ENCODE peak calls at places on chromosomes 7 and 10, in nine cellular contexts. B, H, Z, S, G, E, X, R and A are unnamed samples.

GRCh38 chr7:1588978-1589377 is 19.1 kb upstream of the PSMG3 start:
- DNase-seq in B (no peak), H (no peak), Z (no peak), S (no peak), G (no peak), E (no peak), X (no peak), R (no peak), A (no peak)

GRCh38 chr7:49264530-49264929 is 340.2 kb downstream of the CDC14C start:
- DNase-seq in B (no peak), H (no peak), Z (no peak), S (no peak), G (no peak), E (no peak), X (no peak), R (no peak), A (no peak)

GRCh38 chr7:96910484-96910883 is 94.9 kb upstream of the DLX6 start:
- DNase-seq in B (no peak), H (no peak), Z (no peak), S (no peak), G (no peak), E (no peak), X (peak), R (no peak), A (no peak)

GRCh38 chr10:113129117-113129516 is 179.1 kb downstream of the TCF7L2 start:
- DNase-seq in B (no peak), H (no peak), Z (no peak), S (no peak), G (no peak), E (no peak), X (no peak), R (no peak), A (no peak)

GRCh38 chr10:112792487-112793196 is 157.4 kb upstream of the TCF7L2 start:
- DNase-seq in B (peak), H (peak), Z (no peak), S (no peak), G (no peak), E (no peak), X (no peak), R (no peak), A (no peak)

GRCh38 chr7:28112056-28112455 is 68.5 kb downstream of the JAZF1 start:
- DNase-seq in B (no peak), H (no peak), Z (no peak), S (no peak), G (no peak), E (no peak), X (no peak), R (no peak), A (no peak)

GRCh38 chr7:30147785-30148184 is 13.0 kb downstream of the MTURN start:
- DNase-seq in B (no peak), H (no peak), Z (no peak), S (no peak), G (no peak), E (no peak), X (no peak), R (no peak), A (peak)

GRCh38 chr7:112869111-112869774 is 79.0 kb upstream of the TMEM168 start:
- DNase-seq in B (no peak), H (no peak), Z (peak), S (no peak), G (no peak), E (peak), X (peak), R (peak), A (peak)

GRCh38 chr7:157873181-157873580 is 536.4 kb downstream of the DNAJB6 start:
- DNase-seq in B (no peak), H (no peak), Z (no peak), S (no peak), G (no peak), E (no peak), X (no peak), R (no peak), A (no peak)

GRCh38 chr10:100100651-100101525 is 19.2 kb upstream of the CPN1 start:
- DNase-seq in B (no peak), H (no peak), Z (peak), S (no peak), G (no peak), E (peak), X (peak), R (no peak), A (no peak)

GRCh38 chr10:126480648-126481047 is 92.4 kb upstream of the ADAM12 start:
- DNase-seq in B (no peak), H (no peak), Z (no peak), S (no peak), G (no peak), E (no peak), X (no peak), R (no peak), A (no peak)

GRCh38 chr10:34434119-34434594 is 380.9 kb downstream of the PARD3 start:
- DNase-seq in B (no peak), H (no peak), Z (no peak), S (no peak), G (no peak), E (peak), X (peak), R (no peak), A (no peak)

GRCh38 chr10:114576716-114577115 is 81.4 kb downstream of the ABLIM1 start:
- DNase-seq in B (no peak), H (no peak), Z (no peak), S (no peak), G (no peak), E (no peak), X (no peak), R (no peak), A (no peak)

GRCh38 chr10:2982146-2982545 is 85.2 kb upstream of the PFKP start:
- DNase-seq in B (no peak), H (no peak), Z (no peak), S (no peak), G (no peak), E (no peak), X (no peak), R (no peak), A (no peak)

GRCh38 chr10:75403144-75404022 is 1.8 kb upstream of the ZNF503 start:
- DNase-seq in B (peak), H (peak), Z (no peak), S (peak), G (peak), E (peak), X (peak), R (peak), A (no peak)

GRCh38 chr7:8232999-8233847 is 28.7 kb downstream of the ICA1 start:
- DNase-seq in B (no peak), H (no peak), Z (no peak), S (no peak), G (no peak), E (no peak), X (no peak), R (no peak), A (peak)

DNA sequence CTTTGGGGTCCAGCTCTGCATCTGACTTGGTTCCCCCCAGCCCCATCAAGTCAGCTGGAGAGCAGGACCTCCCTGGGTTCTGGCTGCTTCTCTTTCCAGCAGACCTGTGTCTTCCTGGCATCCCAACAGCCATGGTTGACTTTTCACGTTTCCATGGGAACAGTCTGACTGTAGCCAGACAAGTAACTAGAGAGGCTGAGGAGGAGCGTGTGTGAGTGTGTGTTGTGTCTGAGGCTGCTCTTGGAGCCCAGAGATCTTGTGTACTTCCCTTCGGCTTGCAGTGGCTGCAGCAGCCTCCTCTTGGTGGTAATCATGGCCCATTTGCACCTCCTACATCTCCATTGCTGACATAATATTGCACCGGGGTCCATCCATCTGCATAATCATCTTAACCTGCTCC is 332.0 kb downstream of the RPS24 start:
- DNase-seq in B (no peak), H (no peak), Z (no peak), S (no peak), G (no peak), E (no peak), X (no peak), R (no peak), A (no peak)
- TF ChIP-seq POLR2A in B (no peak), H (no peak), Z (no peak), S (no peak), G (no peak), E (no peak), X (no peak), R (no peak), A (no peak)

GRCh38 chr7:154304740-154305679 is 252.8 kb downstream of the DPP6 start:
- DNase-seq in B (no peak), H (no peak), Z (no peak), S (no peak), G (no peak), E (no peak), X (no peak), R (no peak), A (no peak)

GRCh38 chr7:154308928-154309327 is 256.7 kb downstream of the DPP6 start:
- DNase-seq in B (no peak), H (no peak), Z (no peak), S (no peak), G (no peak), E (no peak), X (no peak), R (no peak), A (no peak)

GRCh38 chr7:154306036-154306435 is 253.8 kb downstream of the DPP6 start:
- DNase-seq in B (no peak), H (no peak), Z (no peak), S (no peak), G (no peak), E (no peak), X (no peak), R (no peak), A (no peak)

GRCh38 chr7:154304231-154304630 is 252.0 kb downstream of the DPP6 start:
- DNase-seq in B (no peak), H (no peak), Z (no peak), S (no peak), G (no peak), E (no peak), X (no peak), R (no peak), A (no peak)

DNA sequence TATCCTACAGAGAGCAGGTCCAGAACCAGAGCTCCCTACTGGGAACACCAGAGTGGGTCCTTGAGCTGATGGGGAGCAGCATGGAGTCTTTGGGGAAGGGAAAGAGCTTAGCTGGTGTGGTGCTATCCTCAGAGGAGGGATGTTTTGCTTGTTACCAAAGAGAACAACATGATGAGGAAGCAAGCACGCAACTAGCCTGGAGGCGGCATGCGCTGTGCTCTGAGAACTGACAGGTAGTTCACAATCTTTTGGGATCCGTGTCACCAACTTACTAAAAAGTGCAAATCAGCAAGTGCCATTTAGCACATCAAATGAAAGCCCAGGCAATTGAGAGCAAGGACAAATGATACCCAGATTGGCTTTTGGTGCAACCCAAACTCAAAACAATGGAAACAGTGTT is 257.9 kb downstream of the DPP6 start:
- DNase-seq in B (no peak), H (no peak), Z (no peak), S (no peak), G (no peak), E (no peak), X (no peak), R (no peak), A (no peak)
- TF ChIP-seq POLR2A in B (no peak), H (no peak), Z (no peak), S (no peak), G (no peak), E (no peak), X (no peak), R (no peak), A (no peak)

GRCh38 chr10:72539137-72539536 is 86.7 kb downstream of the MICU1 start:
- DNase-seq in B (no peak), H (no peak), Z (no peak), S (no peak), G (no peak), E (no peak), X (no peak), R (no peak), A (no peak)
- TF ChIP-seq POLR2A in B (no peak), H (no peak), Z (no peak), S (no peak), G (no peak), E (no peak), X (no peak), R (no peak), A (no peak)

GRCh38 chr10:11682267-11682683 is 59.9 kb upstream of the ECHDC3 start:
- DNase-seq in B (no peak), H (no peak), Z (no peak), S (no peak), G (no peak), E (no peak), X (no peak), R (no peak), A (no peak)
- TF ChIP-seq POLR2A in B (no peak), H (no peak), Z (no peak), S (no peak), G (no peak), E (no peak), X (no peak), R (no peak), A (no peak)

GRCh38 chr7:74287303-74288033 is 1.7 kb upstream of the CLIP2 start:
- DNase-seq in B (no peak), H (no peak), Z (no peak), S (no peak), G (no peak), E (no peak), X (no peak), R (no peak), A (no peak)

GRCh38 chr7:74288034-74288881 is 949 bp upstream of the CLIP2 start:
- DNase-seq in B (no peak), H (no peak), Z (no peak), S (no peak), G (no peak), E (no peak), X (peak), R (no peak), A (peak)

GRCh38 chr7:74289660-74290589 is 718 bp downstream of the CLIP2 start:
- DNase-seq in B (peak), H (peak), Z (peak), S (no peak), G (peak), E (no peak), X (peak), R (peak), A (peak)

GRCh38 chr7:74290590-74290950 is 1.4 kb downstream of the CLIP2 start:
- DNase-seq in B (no peak), H (no peak), Z (no peak), S (no peak), G (no peak), E (no peak), X (no peak), R (no peak), A (no peak)

DNA sequence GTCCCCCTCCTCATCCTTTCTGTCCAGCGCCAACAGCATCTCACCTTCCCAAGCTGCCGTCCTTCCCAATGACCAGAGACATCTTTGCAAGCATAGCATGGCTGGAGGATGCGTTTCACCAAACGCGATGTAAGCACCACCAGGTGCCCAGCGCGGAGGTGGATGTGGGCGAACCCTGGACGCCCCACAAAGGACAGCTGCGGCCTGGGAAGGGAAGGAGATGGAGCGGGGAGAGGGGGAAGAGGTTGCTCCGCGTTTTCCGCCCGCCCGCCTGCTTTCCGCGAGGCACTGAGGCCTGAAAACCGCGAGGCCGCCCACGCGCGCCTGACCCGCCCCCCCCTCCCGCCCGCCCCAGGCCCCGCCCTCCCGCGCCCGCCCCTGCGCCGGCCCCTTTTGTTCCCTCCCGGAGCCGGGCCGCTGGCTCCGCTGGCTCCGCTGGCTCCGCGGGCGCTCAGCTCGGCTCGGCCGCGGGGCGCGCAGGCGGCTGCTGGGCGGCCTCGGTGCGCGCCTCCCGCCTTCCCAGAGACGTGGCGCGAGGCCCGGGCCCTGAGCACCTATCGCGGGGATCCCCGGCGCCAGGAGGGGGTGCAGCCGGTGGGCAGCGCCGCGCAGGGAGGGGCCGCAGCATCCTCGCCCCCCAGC is at the start of gene CLIP2:
- DNase-seq in B (peak), H (peak), Z (peak), S (peak), G (peak), E (peak), X (peak), R (peak), A (peak)
- TF ChIP-seq POLR2A in B (no peak), H (no peak), Z (peak), S (peak), G (no peak), E (peak), X (peak), R (no peak), A (no peak)

DNA sequence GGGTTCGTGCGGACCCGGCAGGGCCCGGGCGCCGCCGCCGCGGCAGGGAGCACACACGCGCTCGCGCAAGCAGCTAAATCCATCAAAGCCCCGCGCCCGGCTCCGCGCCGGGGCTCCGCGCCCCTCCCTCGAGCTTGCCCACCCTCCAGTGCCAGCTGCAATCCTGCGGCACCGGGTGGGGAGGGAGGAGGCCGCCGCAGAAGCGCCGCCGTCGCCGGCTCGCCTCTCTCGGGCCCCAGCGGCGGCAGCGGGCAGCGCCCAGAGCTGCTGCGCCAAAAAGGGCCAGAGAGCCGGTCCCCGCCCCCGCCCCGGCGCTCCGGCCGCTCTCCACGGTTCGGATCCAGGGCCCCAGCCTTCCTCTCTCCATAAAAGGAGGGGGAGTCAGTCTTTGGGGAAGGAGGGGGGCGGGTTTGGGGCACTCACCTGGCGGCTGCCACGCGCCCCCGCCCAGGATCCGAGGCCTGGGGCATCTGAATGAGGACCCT is 370 bp upstream of the PDGFA start:
- DNase-seq in B (peak), H (no peak), Z (peak), S (peak), G (peak), E (peak), X (peak), R (peak), A (peak)
- TF ChIP-seq POLR2A in B (no peak), H (no peak), Z (no peak), S (no peak), G (no peak), E (no peak), X (no peak), R (no peak), A (no peak)

GRCh38 chr10:32059472-32059871 is 3.2 kb upstream of the KIF5B start:
- DNase-seq in B (no peak), H (no peak), Z (no peak), S (no peak), G (no peak), E (no peak), X (no peak), R (no peak), A (peak)

GRCh38 chr10:32055478-32056135 is 618 bp downstream of the KIF5B start:
- DNase-seq in B (peak), H (peak), Z (no peak), S (peak), G (peak), E (peak), X (peak), R (peak), A (peak)

GRCh38 chr10:32054087-32054486 is 2.1 kb downstream of the KIF5B start:
- DNase-seq in B (peak), H (no peak), Z (no peak), S (no peak), G (no peak), E (peak), X (peak), R (no peak), A (peak)

GRCh38 chr10:32057041-32057372 is 782 bp upstream of the KIF5B start:
- DNase-seq in B (no peak), H (no peak), Z (no peak), S (no peak), G (no peak), E (no peak), X (no peak), R (no peak), A (peak)

DNA sequence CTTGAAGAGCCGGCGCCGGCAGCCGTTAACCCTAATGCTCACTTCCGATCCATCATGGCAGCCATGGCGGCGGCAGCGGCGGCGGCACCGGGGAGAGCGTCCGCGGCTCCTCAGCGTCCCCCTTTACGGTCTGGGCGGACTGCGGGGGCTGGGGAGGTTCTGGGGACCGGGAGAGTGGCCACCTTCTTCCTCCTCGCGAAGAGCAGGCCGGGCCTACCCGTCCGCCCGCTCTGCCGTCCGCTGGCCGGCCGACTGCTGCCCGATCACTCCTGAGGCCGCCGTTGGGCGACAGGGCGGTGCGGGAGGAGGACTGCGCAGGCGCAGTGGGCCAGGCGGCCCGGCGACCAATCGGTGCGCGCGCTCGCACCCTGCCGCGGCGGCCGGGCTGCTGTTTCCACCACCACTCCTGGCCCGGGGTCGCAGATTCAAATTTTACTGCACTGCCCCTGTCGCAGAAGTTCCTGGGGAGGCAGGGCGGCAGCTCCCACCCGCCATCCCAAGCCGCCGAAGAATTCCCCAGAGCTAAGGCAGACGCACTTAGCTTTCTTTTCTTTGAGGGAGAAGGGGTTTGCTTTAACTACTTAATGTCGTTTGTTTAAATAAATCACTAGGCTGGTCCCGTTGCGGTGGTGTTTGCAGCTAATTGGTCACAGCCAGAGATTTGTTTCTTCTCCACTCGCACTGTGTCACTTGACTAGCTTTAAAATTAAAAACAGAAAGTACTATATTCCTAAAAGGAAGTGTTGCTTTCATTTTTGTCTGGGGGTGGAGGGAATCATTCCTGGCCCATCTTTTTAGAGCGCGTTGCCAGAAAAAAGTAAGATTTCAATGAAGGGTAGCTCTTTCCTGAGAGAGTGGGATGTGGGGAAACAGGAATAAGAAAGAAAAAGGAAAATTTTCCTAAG is at the start of gene KIF5B:
- DNase-seq in B (peak), H (peak), Z (peak), S (peak), G (peak), E (peak), X (peak), R (peak), A (peak)
- TF ChIP-seq POLR2A in B (peak), H (no peak), Z (peak), S (peak), G (peak), E (peak), X (peak), R (peak), A (peak)

GRCh38 chr7:93890464-93891068 is at the start of gene TFPI2:
- DNase-seq in B (peak), H (no peak), Z (peak), S (peak), G (peak), E (peak), X (no peak), R (no peak), A (no peak)
- TF ChIP-seq POLR2A in B (no peak), H (no peak), Z (no peak), S (no peak), G (no peak), E (no peak), X (no peak), R (no peak), A (no peak)